ENCODE peak calls at places on chromosome 10, in four cellular contexts. P, Y, V and M are unnamed samples.

GRCh38 chr10:5442056-5442989 is 30.0 kb downstream of the NET1 start:
- DNase-seq in P (no peak), V (no peak), Y (no peak), M (peak)

GRCh38 chr10:100482834-100483185 is 20.0 kb downstream of the WNT8B start:
- DNase-seq in Y (no peak), P (no peak), V (no peak), M (no peak)

GRCh38 chr10:100781145-100781665 is 35.8 kb downstream of the PAX2 start:
- DNase-seq in P (no peak), Y (no peak), V (no peak), M (no peak)

GRCh38 chr10:28984431-28984830 is 304.4 kb upstream of the LYZL1 start:
- DNase-seq in Y (no peak), P (peak), V (no peak), M (peak)

GRCh38 chr10:11823989-11824346 is 812 bp downstream of the PROSER2 start:
- DNase-seq in V (no peak), Y (no peak), P (no peak), M (peak)

GRCh38 chr10:16348891-16349290 is 87.9 kb upstream of the PTER start:
- DNase-seq in V (no peak), Y (no peak), P (no peak), M (no peak)

GRCh38 chr10:79191951-79192676 is 123.3 kb downstream of the ZMIZ1 start:
- DNase-seq in V (no peak), Y (no peak), P (no peak), M (no peak)

GRCh38 chr10:5460468-5461200 is 38.7 kb downstream of the CALML5 start:
- DNase-seq in P (no peak), Y (no peak), V (no peak), M (no peak)

GRCh38 chr10:133359554-133359971 is 1.7 kb upstream of the FUOM start:
- DNase-seq in Y (peak), P (no peak), V (no peak), M (no peak)

GRCh38 chr10:78407009-78407711 is 373.5 kb downstream of the RPS24 start:
- DNase-seq in P (peak), Y (peak), V (no peak), M (peak)

GRCh38 chr10:70751991-70752390 is 33.2 kb downstream of the TBATA start:
- DNase-seq in Y (no peak), P (no peak), V (no peak), M (no peak)

GRCh38 chr10:29725133-29725720 is 90.5 kb upstream of the SVIL start:
- DNase-seq in Y (no peak), P (no peak), V (no peak), M (peak)

GRCh38 chr10:22251751-22252285 is 34.0 kb upstream of the EBLN1 start:
- DNase-seq in P (no peak), Y (peak), V (peak), M (peak)

GRCh38 chr10:80280071-80280800 is 9.2 kb downstream of the MAT1A start:
- DNase-seq in V (no peak), Y (no peak), P (no peak), M (no peak)

GRCh38 chr10:89744021-89744420 is 42.6 kb downstream of the KIF20B start:
- DNase-seq in Y (no peak), V (no peak), P (peak), M (no peak)

GRCh38 chr10:133375357-133376115 is 2.4 kb upstream of the ECHS1 start:
- DNase-seq in V (no peak), P (no peak), Y (no peak), M (no peak)

GRCh38 chr10:133158756-133159610 is 1.0 kb upstream of the KNDC1 start:
- DNase-seq in V (no peak), P (no peak), Y (peak), M (no peak)

GRCh38 chr10:77458986-77459590 is 178.5 kb downstream of the KCNMA1 start:
- DNase-seq in Y (no peak), V (no peak), P (peak), M (no peak)

GRCh38 chr10:128473396-128473795 is 347.2 kb upstream of the MKI67 start:
- DNase-seq in P (no peak), V (no peak), Y (no peak), M (no peak)

GRCh38 chr10:122140477-122140902 is 130.6 kb upstream of the BTBD16 start:
- DNase-seq in P (no peak), V (no peak), Y (no peak), M (peak)

GRCh38 chr10:95574649-95575365 is 13.6 kb upstream of the SORBS1 start:
- DNase-seq in P (no peak), Y (no peak), V (no peak), M (no peak)

GRCh38 chr10:124697837-124698559 is 46.2 kb downstream of the FAM53B start:
- DNase-seq in P (no peak), Y (peak), V (peak), M (no peak)

GRCh38 chr10:18378766-18379165 is 238.5 kb downstream of the CACNB2 start:
- DNase-seq in Y (no peak), V (no peak), P (no peak), M (no peak)

GRCh38 chr10:120477723-120478270 is 20.8 kb downstream of the PLPP4 start:
- DNase-seq in V (no peak), Y (no peak), P (no peak), M (peak)

GRCh38 chr10:13719411-13719810 is 132.6 kb downstream of the PRPF18 start:
- DNase-seq in P (no peak), Y (no peak), V (no peak), M (no peak)

GRCh38 chr10:46282460-46283216 is 4.2 kb upstream of the ANTXRL start:
- DNase-seq in Y (peak), P (no peak), V (peak), M (peak)

GRCh38 chr10:131855396-131855762 is 45.4 kb upstream of the PPP2R2D start:
- DNase-seq in V (no peak), P (no peak), Y (no peak), M (no peak)

GRCh38 chr10:132164801-132165278 is 21.9 kb upstream of the DPYSL4 start:
- DNase-seq in V (no peak), P (no peak), Y (no peak), M (no peak)